ENCODE peak calls at places on chromosomes 4 and X, in seven cellular contexts. V is GM12865, I is fibroblast of lung, R is PC-9, C is breast epithelium, E is IMR-90, W is testis. M is an unnamed sample.
A peak's percentile ranks its signal among the peaks of the same experiment; 100 is the strongest.

GRCh38 chr4:136680271-136680670 is 852.0 kb downstream of the PCDH18 start:
- DNase-seq in W (no peak), C (no peak), E (peak; percentile 9), R (no peak), I (no peak), V (no peak), M (peak; percentile 87)

GRCh38 chr4:7134737-7135388 is 57.5 kb upstream of the SORCS2 start:
- DNase-seq in V (no peak), R (no peak), W (peak; percentile 77), C (no peak), I (peak; percentile 94), E (peak; percentile 84), M (peak; percentile 91)

GRCh38 chr4:5887011-5887360 is 5.9 kb downstream of the CRMP1 start:
- DNase-seq in E (no peak), V (no peak), I (no peak), R (no peak), W (no peak), C (no peak), M (no peak)

GRCh38 chr4:94491322-94491721 is 39.6 kb downstream of the PDLIM5 start:
- DNase-seq in C (no peak), V (no peak), I (peak; percentile 48), E (peak; percentile 52), R (no peak), W (no peak), M (peak; percentile 56)

GRCh38 chr4:25925486-25926201 is 11.6 kb downstream of the SMIM20 start:
- DNase-seq in R (no peak), C (no peak), I (peak; percentile 63), V (peak; percentile 65), W (peak; percentile 47), E (peak; percentile 45), M (peak; percentile 55)

GRCh38 chrX:29318051-29318450 is 730.8 kb downstream of the IL1RAPL1 start:
- DNase-seq in I (peak; percentile 58), V (no peak), C (no peak), W (no peak), R (no peak), E (peak; percentile 38), M (peak; percentile 71)

GRCh38 chr4:108029321-108029720 is 39.6 kb downstream of the HADH start:
- DNase-seq in R (no peak), W (no peak), V (no peak), I (no peak), C (no peak), E (no peak), M (no peak)

GRCh38 chr4:94285666-94286065 is 57.0 kb downstream of the HPGDS start:
- DNase-seq in I (no peak), E (no peak), R (no peak), W (no peak), C (no peak), V (no peak), M (no peak)

GRCh38 chr4:89158884-89159503 is 47.7 kb downstream of the TIGD2 start:
- DNase-seq in V (peak; percentile 23), W (no peak), C (no peak), R (peak; percentile 36), E (peak; percentile 43), I (peak; percentile 75), M (peak; percentile 85)

GRCh38 chr4:5526070-5526831 is 182.1 kb downstream of the EVC2 start:
- DNase-seq in V (no peak), E (no peak), W (no peak), C (no peak), R (no peak), I (no peak), M (no peak)

GRCh38 chr4:3442959-3443749 is 1.4 kb downstream of the HGFAC start:
- DNase-seq in I (peak; percentile 14), E (no peak), V (peak; percentile 70), W (peak; percentile 42), C (no peak), R (no peak), M (peak; percentile 55)

GRCh38 chr4:172850838-172851237 is 317.8 kb upstream of the GALNT7 start:
- DNase-seq in C (no peak), W (no peak), R (no peak), V (no peak), I (peak; percentile 93), E (peak; percentile 95), M (peak; percentile 73)

GRCh38 chrX:149638860-149639259 is 7.3 kb upstream of the TMEM185A start:
- DNase-seq in I (no peak), C (no peak), V (no peak), R (no peak), E (peak; percentile 4), W (no peak), M (no peak)

GRCh38 chr4:168409089-168409801 is 71.0 kb downstream of the DDX60L start:
- DNase-seq in E (peak; percentile 49), C (no peak), W (no peak), I (peak; percentile 33), R (no peak), V (no peak), M (peak; percentile 63)

GRCh38 chrX:21963226-21963625 is 22.7 kb downstream of the SMS start:
- DNase-seq in V (no peak), R (no peak), I (no peak), E (no peak), C (no peak), W (no peak), M (no peak)

GRCh38 chr4:185307136-185307950 is 88.4 kb downstream of the LRP2BP start:
- DNase-seq in E (peak; percentile 31), W (no peak), I (no peak), V (peak; percentile 97), C (no peak), R (peak; percentile 66), M (no peak)

GRCh38 chrX:15204130-15204751 is 65.6 kb downstream of the ASB9 start:
- DNase-seq in E (no peak), I (no peak), V (peak; percentile 66), W (no peak), C (no peak), R (no peak), M (no peak)

GRCh38 chr4:4647041-4647440 is 105.2 kb upstream of the STX18 start:
- DNase-seq in C (no peak), V (no peak), I (no peak), R (no peak), W (no peak), E (peak; percentile 44), M (no peak)

GRCh38 chrX:44241551-44241950 is 101.9 kb downstream of the EFHC2 start:
- DNase-seq in V (no peak), R (no peak), I (no peak), C (no peak), E (no peak), W (no peak), M (no peak)

GRCh38 chrX:21932277-21932996 is 8.1 kb upstream of the SMS start:
- DNase-seq in R (peak; percentile 86), W (no peak), E (peak; percentile 97), V (peak; percentile 53), C (no peak), I (peak; percentile 94), M (peak; percentile 86)

DNA sequence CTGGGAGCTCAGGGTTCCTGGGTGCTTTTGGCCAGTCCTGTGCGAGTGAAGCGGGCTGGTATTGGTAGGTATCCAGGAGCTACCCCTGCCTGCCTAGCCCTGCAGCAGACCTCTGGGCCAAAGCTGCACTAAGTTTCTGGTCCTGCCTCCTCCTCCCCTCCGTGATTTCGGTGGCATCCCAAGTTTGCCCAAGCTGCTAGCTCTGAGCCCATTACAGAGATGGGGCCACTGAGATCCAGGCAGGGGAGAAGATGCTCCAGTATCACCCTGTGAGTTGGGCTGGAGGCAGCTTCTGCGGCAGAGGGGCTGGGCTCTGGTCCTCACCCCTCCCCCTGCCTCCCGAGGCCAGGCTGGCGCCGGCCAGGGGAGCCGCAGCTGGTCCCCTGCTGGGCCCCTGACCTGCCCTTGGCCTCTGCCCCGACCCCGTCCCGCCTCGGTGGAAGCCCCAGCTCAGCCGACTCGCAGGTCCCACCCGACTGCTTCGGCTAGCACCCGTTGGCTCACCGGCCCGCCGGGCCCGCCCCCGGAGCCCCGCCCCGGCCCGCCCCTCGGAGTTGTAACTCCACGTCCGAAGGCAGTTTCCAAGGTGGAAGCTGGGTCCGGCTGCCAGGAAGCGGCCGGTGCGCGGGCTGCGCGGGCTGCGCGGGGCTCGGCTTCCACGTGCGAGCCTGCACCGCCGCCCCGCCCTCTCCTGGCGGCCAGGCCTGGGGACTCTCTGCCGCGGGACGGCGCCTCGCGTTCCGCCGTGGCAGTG is at the start of gene DUSP9:
- DNase-seq in R (no peak), I (no peak), C (no peak), E (no peak), W (peak; percentile 21), V (no peak), M (peak; percentile 37)
- H3K4me3 ChIP-seq in R (no peak within 1 kb of the TSS), I (no peak within 1 kb of the TSS), C (peak within 1 kb of the TSS; percentile 32), E (no peak within 1 kb of the TSS), W (no peak within 1 kb of the TSS), V (no peak within 1 kb of the TSS), M (no peak within 1 kb of the TSS)

GRCh38 chr4:74932832-74933561 is at the start of gene PARM1:
- DNase-seq in V (peak; percentile 93), R (peak; percentile 58), I (peak; percentile 79), C (peak; percentile 84), E (peak; percentile 61), W (peak; percentile 94), M (peak; percentile 78)
- H3K4me3 ChIP-seq in V (peak within 1 kb of the TSS; percentile 76), R (peak within 1 kb of the TSS; percentile 77), I (peak within 1 kb of the TSS; percentile 50), C (peak within 1 kb of the TSS; percentile 64), E (peak within 1 kb of the TSS; percentile 40), W (peak within 1 kb of the TSS; percentile 82), M (peak within 1 kb of the TSS; percentile 90)

DNA sequence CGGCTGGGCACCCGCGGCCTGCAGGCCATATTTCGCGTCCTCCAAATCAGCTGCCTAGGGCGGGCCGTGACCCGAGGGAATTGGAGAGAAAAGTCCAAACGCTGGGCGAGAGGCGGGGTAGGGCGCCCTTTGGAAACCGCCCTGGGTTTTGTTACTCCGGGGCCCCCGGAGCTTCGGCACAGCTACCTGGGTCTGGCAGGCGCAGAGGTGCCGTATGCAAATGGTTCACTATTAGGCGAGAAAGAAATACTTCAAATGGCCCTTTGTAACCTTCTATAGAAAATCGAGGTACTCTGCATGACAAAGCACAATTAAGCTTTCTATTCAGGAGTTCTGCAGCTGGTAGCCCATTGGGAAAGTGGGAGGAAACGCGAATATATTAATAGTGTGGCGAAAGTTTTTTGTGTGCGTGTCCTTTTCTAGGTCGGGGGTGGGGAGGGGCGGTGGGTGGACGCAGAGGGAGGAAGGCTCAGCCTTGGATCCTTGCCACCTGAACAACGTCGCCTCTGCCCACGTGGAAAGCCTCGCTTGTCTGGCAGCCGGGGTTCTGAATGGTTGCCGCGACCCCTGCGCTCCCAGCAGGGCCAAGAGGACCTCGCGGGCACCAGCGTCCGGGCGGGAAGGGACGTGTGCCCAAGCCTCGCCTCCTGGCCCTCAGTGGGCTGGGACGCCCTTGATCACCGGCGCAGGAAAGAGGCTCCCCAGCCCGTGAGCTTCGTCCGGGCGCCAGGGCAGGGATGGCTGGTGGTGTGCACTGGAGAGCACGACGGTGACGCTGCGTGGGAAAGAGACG is 9.5 kb downstream of the GSX2 start:
- DNase-seq in I (no peak), C (no peak), E (no peak), W (no peak), R (no peak), V (no peak), M (no peak)
- H3K4me3 ChIP-seq in I (no peak overlapping the region), C (peak overlapping the region; percentile 17), E (no peak overlapping the region), W (no peak overlapping the region), R (no peak overlapping the region), V (no peak overlapping the region), M (peak overlapping the region; percentile 67)

DNA sequence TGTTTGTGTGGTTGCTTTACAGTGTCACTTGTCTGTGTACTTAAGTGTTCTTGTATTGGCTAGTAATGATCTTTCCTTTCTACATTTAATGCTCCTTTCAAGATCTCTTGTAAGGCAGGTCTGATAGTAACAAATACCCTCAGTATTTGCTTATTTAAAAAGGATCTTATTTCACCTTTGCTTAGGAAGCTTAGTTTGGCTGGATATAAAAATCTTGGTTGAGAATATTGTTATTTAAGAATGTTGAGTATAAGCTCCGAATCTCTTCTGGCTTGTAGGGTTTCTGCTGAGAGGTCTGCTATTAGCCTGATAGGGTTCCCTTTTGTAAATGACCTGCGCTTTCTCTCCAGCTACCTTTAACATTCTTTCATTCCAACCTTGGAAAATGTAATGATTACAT is 35.7 kb downstream of the LCORL start:
- DNase-seq in R (no peak), W (no peak), E (no peak), V (no peak), I (no peak), C (no peak), M (no peak)
- H3K4me3 ChIP-seq in R (no peak overlapping the region), W (no peak overlapping the region), E (no peak overlapping the region), V (no peak overlapping the region), I (no peak overlapping the region), C (no peak overlapping the region), M (no peak overlapping the region)

M was measured in adipocyte.